ENCODE peak calls at places on chromosome 21, in seven cellular contexts. C is activated T-helper 1 cell treated with anti-CD3 and anti-CD28 coated beads, Interleukin-12 subunit alpha, Interleukin-12 subunit beta, Interleukin-2, Interleukin-4 antibody, amounts not matched to agents 30 ng/mL and 10 ng/mL and 1 ng/mL, durations not matched to agents 14 hours and 24 hours and 36 hours; A is stimulated activated CD4-positive, alpha-beta T cell treated with anti-CD3 and anti-CD28 coated beads, Interleukin-2, amount 100 ng/mL, for 24 hours; V is COLO829; P is fibroblast of mammary gland; D is left colon; B is stomach. G is an unnamed sample.

GRCh38 chr21:32099812-32100416 is 178.9 kb downstream of the MIS18A start:
- DNase-seq in P (no peak), D (no peak), B (no peak), V (no peak), A (no peak), C (no peak), G (no peak)

GRCh38 chr21:44547656-44548331 is 3.5 kb downstream of the KRTAP10-2 start:
- DNase-seq in B (peak), C (no peak), D (no peak), V (no peak), A (peak), P (no peak), G (no peak)

GRCh38 chr21:35102488-35103407 is 53.6 kb upstream of the RUNX1 start:
- DNase-seq in C (no peak), D (peak), B (peak), P (no peak), V (no peak), A (peak), G (no peak)

GRCh38 chr21:36200089-36200561 is 43.5 kb downstream of the DOP1B start:
- DNase-seq in B (no peak), V (no peak), D (no peak), C (no peak), A (no peak), P (no peak), G (no peak)

GRCh38 chr21:31803039-31804007 is 69.5 kb upstream of the HUNK start:
- DNase-seq in C (no peak), P (no peak), V (no peak), D (no peak), A (no peak), B (no peak), G (no peak)

GRCh38 chr21:42757826-42758655 is 104.6 kb downstream of the PDE9A start:
- DNase-seq in B (no peak), C (no peak), A (no peak), D (no peak), V (no peak), P (no peak), G (no peak)

GRCh38 chr21:26098758-26099157 is 71.8 kb downstream of the APP start:
- DNase-seq in V (no peak), D (no peak), C (no peak), A (no peak), B (no peak), P (no peak), G (no peak)

GRCh38 chr21:27569831-27570230 is 602.9 kb upstream of the ADAMTS5 start:
- DNase-seq in D (no peak), B (no peak), C (no peak), A (no peak), P (no peak), V (no peak), G (no peak)

GRCh38 chr21:34779860-34780259 is 111.1 kb downstream of the CLIC6 start:
- DNase-seq in V (no peak), B (no peak), C (no peak), D (no peak), P (no peak), A (no peak), G (no peak)

GRCh38 chr21:22711636-22712035 is 1713.4 kb downstream of the NCAM2 start:
- DNase-seq in V (no peak), D (no peak), P (no peak), A (no peak), B (no peak), C (no peak), G (no peak)

G was measured in GM19239.